ENCODE peak calls at places on chromosomes 13 and 19, in four cellular contexts. N is left ventricle myocardium superior, L is psoas muscle, Q is GDM1. M is an unnamed sample.

GRCh38 chr13:30340367-30341184 is 33.2 kb upstream of the KATNAL1 start:
- DNase-seq in N (peak), L (peak), Q (no peak), M (peak)

GRCh38 chr13:21055511-21056045 is 5.8 kb downstream of the LATS2 start:
- DNase-seq in N (no peak), L (no peak), Q (no peak), M (no peak)

GRCh38 chr13:72304121-72304745 is 423.2 kb downstream of the MZT1 start:
- DNase-seq in N (no peak), L (no peak), Q (no peak), M (no peak)

GRCh38 chr13:66714795-66715194 is 515.3 kb downstream of the PCDH9 start:
- DNase-seq in N (no peak), L (no peak), Q (no peak), M (no peak)

GRCh38 chr19:57935731-57936130 is 529 bp upstream of the ZNF418 start:
- DNase-seq in N (no peak), L (no peak), Q (no peak), M (no peak)

GRCh38 chr13:24899601-24900000 is 135.6 kb downstream of the RNF17 start:
- DNase-seq in N (no peak), L (no peak), Q (no peak), M (no peak)

GRCh38 chr19:1590641-1591397 is 1.8 kb downstream of the MBD3 start:
- DNase-seq in N (no peak), L (no peak), Q (no peak), M (peak)

GRCh38 chr13:45696610-45697226 is 5.4 kb upstream of the CBY2 start:
- DNase-seq in N (no peak), L (no peak), Q (no peak), M (no peak)

GRCh38 chr13:48446454-48446853 is 33.5 kb upstream of the LPAR6 start:
- DNase-seq in N (no peak), L (no peak), Q (peak), M (no peak)

GRCh38 chr13:27359203-27359821 is 65.1 kb upstream of the GTF3A start:
- DNase-seq in N (peak), L (peak), Q (peak), M (peak)

GRCh38 chr13:100423375-100423774 is 165.2 kb downstream of the GGACT start:
- DNase-seq in N (no peak), L (no peak), Q (no peak), M (no peak)